ENCODE peak calls at places on chromosomes 11 and 22, in seven cellular contexts. E is Caco-2, C is cardiac muscle cell, F is upper lobe of right lung, T is Peyer's patch, P is psoas muscle, B is GM12864. X is an unnamed sample.
A peak's percentile ranks its signal among the peaks of the same experiment; 100 is the strongest.

GRCh38 chr22:33853200-33854097 is 66.8 kb downstream of the LARGE1 start:
- DNase-seq in E (no peak), C (peak; percentile 21), F (peak; percentile 84), T (peak; percentile 81), P (peak; percentile 71), B (peak; percentile 49), X (peak; percentile 69)

GRCh38 chr11:60343094-60343704 is 16.1 kb downstream of the MS4A6E start:
- DNase-seq in E (no peak), C (peak; percentile 13), F (no peak), T (no peak), P (no peak), B (no peak), X (no peak)

GRCh38 chr11:133134561-133135173 is 397.6 kb downstream of the OPCML start:
- DNase-seq in E (peak; percentile 74), C (peak; percentile 75), F (peak; percentile 73), T (peak; percentile 86), P (peak; percentile 60), B (peak; percentile 8), X (no peak)

GRCh38 chr11:62450543-62451242 is 31.9 kb downstream of the SCGB1A1 start:
- DNase-seq in E (no peak), C (no peak), F (no peak), T (no peak), P (no peak), B (no peak), X (no peak)

GRCh38 chr11:44120169-44120568 is 24.7 kb downstream of the EXT2 start:
- DNase-seq in E (no peak), C (no peak), F (no peak), T (no peak), P (peak; percentile 69), B (no peak), X (no peak)

GRCh38 chr11:114075891-114076441 is 16.5 kb downstream of the ZBTB16 start:
- DNase-seq in E (no peak), C (peak; percentile 54), F (no peak), T (peak; percentile 64), P (peak; percentile 76), B (no peak), X (peak; percentile 51)

GRCh38 chr22:43152355-43153071 is 1.2 kb downstream of the TSPO start:
- DNase-seq in E (no peak), C (no peak), F (peak; percentile 92), T (peak; percentile 89), P (peak; percentile 85), B (no peak), X (peak; percentile 75)

GRCh38 chr11:108518581-108518980 is 20.4 kb upstream of the POGLUT3 start:
- DNase-seq in E (peak; percentile 42), C (no peak), F (no peak), T (no peak), P (no peak), B (no peak), X (no peak)

GRCh38 chr22:46596032-46596441 is 24.1 kb upstream of the GRAMD4 start:
- DNase-seq in E (no peak), C (no peak), F (peak; percentile 68), T (peak; percentile 58), P (peak; percentile 95), B (no peak), X (no peak)

GRCh38 chr11:128530119-128531091 is 57.0 kb downstream of the ETS1 start:
- DNase-seq in E (no peak), C (no peak), F (no peak), T (peak; percentile 66), P (peak; percentile 61), B (no peak), X (no peak)

GRCh38 chr11:22338465-22338810 is 257 bp downstream of the SLC17A6 start:
- DNase-seq in E (no peak), C (no peak), F (no peak), T (no peak), P (no peak), B (no peak), X (no peak)

GRCh38 chr11:67453816-67454732 is 1.1 kb upstream of the CABP4 start:
- DNase-seq in E (no peak), C (no peak), F (no peak), T (no peak), P (no peak), B (no peak), X (no peak)

GRCh38 chr22:22235564-22235963 is 9.0 kb upstream of the VPREB1 start:
- DNase-seq in E (no peak), C (no peak), F (no peak), T (peak; percentile 73), P (no peak), B (peak; percentile 52), X (no peak)

GRCh38 chr11:12842933-12843636 is 166.0 kb upstream of the RASSF10 start:
- DNase-seq in E (no peak), C (peak; percentile 75), F (no peak), T (no peak), P (no peak), B (no peak), X (no peak)

GRCh38 chr22:37331811-37332536 is 49.7 kb downstream of the CYTH4 start:
- DNase-seq in E (no peak), C (no peak), F (no peak), T (no peak), P (no peak), B (no peak), X (no peak)

GRCh38 chr11:43367382-43368178 is 8.9 kb downstream of the TTC17 start:
- DNase-seq in E (no peak), C (no peak), F (no peak), T (no peak), P (no peak), B (peak; percentile 33), X (no peak)

GRCh38 chr11:118908931-118909618 is 16.7 kb downstream of the BCL9L start:
- DNase-seq in E (peak; percentile 84), C (peak; percentile 95), F (peak; percentile 84), T (peak; percentile 70), P (peak; percentile 94), B (no peak), X (no peak)

GRCh38 chr11:36451045-36451444 is 59.0 kb downstream of the TRAF6 start:
- DNase-seq in E (no peak), C (no peak), F (no peak), T (no peak), P (no peak), B (no peak), X (no peak)

GRCh38 chr11:39011822-39012221 is 2413.8 kb upstream of the RAG2 start:
- DNase-seq in E (no peak), C (no peak), F (no peak), T (no peak), P (no peak), B (no peak), X (no peak)

GRCh38 chr11:636511-637332 is at the start of gene DRD4:
- DNase-seq in E (no peak), C (peak; percentile 58), F (no peak), T (no peak), P (peak; percentile 49), B (no peak), X (no peak)

GRCh38 chr11:119692547-119692834 is 36.5 kb downstream of the NECTIN1 start:
- DNase-seq in E (no peak), C (no peak), F (no peak), T (no peak), P (no peak), B (no peak), X (no peak)

GRCh38 chr11:45174963-45175362 is 28.5 kb downstream of the PRDM11 start:
- DNase-seq in E (no peak), C (no peak), F (no peak), T (no peak), P (no peak), B (no peak), X (no peak)

GRCh38 chr11:13003726-13004493 is 5.2 kb upstream of the RASSF10 start:
- DNase-seq in E (no peak), C (no peak), F (no peak), T (no peak), P (no peak), B (no peak), X (no peak)

GRCh38 chr22:30445438-30445936 is 19.9 kb downstream of the MTFP1 start:
- DNase-seq in E (no peak), C (no peak), F (no peak), T (no peak), P (no peak), B (no peak), X (no peak)
- TF ChIP-seq CTCF in E (no peak), C (no peak), F (no peak), T (no peak), P (no peak), B (no peak), X (peak; percentile 30)

GRCh38 chr11:102794382-102794781 is 3.6 kb downstream of the MMP1 start:
- DNase-seq in E (peak; percentile 59), C (peak; percentile 19), F (no peak), T (no peak), P (no peak), B (no peak), X (no peak)
- TF ChIP-seq CTCF in E (peak; percentile 63), C (peak; percentile 44), F (peak; percentile 42), T (no peak), P (peak; percentile 5), B (peak; percentile 61), X (peak; percentile 36)

DNA sequence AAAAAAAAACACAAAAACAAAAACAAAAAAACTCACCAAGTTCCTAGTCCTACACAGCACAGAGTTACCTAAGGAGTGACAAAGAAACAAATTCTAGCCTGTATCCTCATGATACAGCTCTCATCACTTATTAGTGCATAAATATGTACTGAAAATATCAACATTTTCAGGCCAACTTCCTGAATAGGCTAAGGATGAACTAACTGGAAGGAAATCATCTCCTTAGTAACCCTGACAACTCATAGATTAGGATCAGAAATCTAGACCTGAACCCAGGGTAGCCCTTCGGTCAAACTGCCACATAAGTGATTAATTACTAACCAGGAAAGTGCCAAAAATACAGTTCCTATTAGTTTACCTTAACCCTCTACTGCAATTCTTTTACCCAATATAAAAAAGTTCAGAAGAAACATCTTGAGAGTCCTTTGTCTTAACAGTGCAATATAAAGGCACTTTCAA is 40.0 kb downstream of the AMBRA1 start:
- DNase-seq in E (no peak), C (no peak), F (no peak), T (no peak), P (no peak), B (no peak), X (no peak)
- TF ChIP-seq CTCF in E (no peak), C (no peak), F (no peak), T (no peak), P (no peak), B (no peak), X (no peak)

DNA sequence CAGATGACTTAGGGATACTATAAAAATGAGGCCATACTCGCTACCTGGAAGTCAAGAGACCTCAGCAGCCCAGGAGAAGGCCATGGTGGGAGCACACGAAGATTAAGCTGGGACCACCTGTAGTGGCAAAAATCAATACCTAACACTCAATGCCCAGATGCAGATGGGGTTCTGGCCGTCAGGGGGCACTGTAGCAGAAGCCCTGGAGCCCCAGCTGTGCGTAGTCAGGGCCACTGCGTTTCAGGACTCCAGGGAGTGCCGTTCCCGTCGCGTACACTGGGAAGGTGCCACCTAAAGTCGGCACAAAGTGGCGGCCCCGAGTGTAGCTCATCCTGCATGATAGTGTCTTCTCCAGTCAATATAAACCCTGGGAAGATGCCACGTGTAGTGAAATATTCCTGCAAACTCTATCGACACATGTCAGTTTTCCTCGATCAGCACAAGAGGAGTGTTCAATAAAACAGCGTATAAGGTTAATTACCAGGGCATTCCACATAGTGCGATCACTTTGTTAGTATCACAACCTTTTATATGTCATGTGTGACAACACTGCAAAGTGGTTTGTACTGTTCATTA is 123.7 kb upstream of the NTM start:
- DNase-seq in E (peak; percentile 63), C (peak; percentile 80), F (peak; percentile 67), T (no peak), P (peak; percentile 63), B (no peak), X (no peak)
- TF ChIP-seq CTCF in E (peak; percentile 75), C (peak; percentile 57), F (peak; percentile 46), T (no peak), P (peak; percentile 28), B (peak; percentile 69), X (no peak)

GRCh38 chr11:46410021-46410420 is 18.4 kb upstream of the CHRM4 start:
- DNase-seq in E (no peak), C (no peak), F (peak; percentile 27), T (no peak), P (no peak), B (no peak), X (no peak)
- TF ChIP-seq CTCF in E (peak; percentile 42), C (peak; percentile 30), F (no peak), T (no peak), P (no peak), B (no peak), X (no peak)

X was measured in B cell.